ENCODE peak calls at places on chromosomes 11 and 22, in four cellular contexts. G, Z, N and A are unnamed samples.

GRCh38 chr11:103863497-103863896 is 172.9 kb upstream of the DDI1 start:
- DNase-seq in G (no peak), Z (no peak), N (no peak), A (no peak)

GRCh38 chr11:111531156-111531555 is 9.4 kb upstream of the LAYN start:
- DNase-seq in G (no peak), Z (no peak), N (no peak), A (no peak)

GRCh38 chr11:65922565-65922964 is 3.3 kb downstream of the DRAP1 start:
- DNase-seq in G (no peak), Z (no peak), N (no peak), A (no peak)

GRCh38 chr11:61349189-61349751 is 12.4 kb downstream of the CYB561A3 start:
- DNase-seq in G (no peak), Z (no peak), N (no peak), A (no peak)

GRCh38 chr11:41245184-41245583 is 214.3 kb downstream of the LRRC4C start:
- DNase-seq in G (no peak), Z (no peak), N (no peak), A (no peak)

GRCh38 chr11:111422494-111423249 is 43.6 kb upstream of the POU2AF1 start:
- DNase-seq in G (no peak), Z (peak), N (peak), A (peak)

GRCh38 chr11:2974272-2974671 is 17.9 kb downstream of the NAP1L4 start:
- DNase-seq in G (no peak), Z (no peak), N (no peak), A (no peak)

GRCh38 chr22:43777204-43777671 is 34.9 kb downstream of the EFCAB6 start:
- DNase-seq in G (no peak), Z (no peak), N (no peak), A (no peak)

GRCh38 chr11:60928563-60929001 is 4.3 kb downstream of the TMEM132A start:
- DNase-seq in G (no peak), Z (no peak), N (no peak), A (no peak)

GRCh38 chr11:45641961-45642360 is 23.5 kb downstream of the CHST1 start:
- DNase-seq in G (no peak), Z (no peak), N (no peak), A (no peak)

GRCh38 chr11:45647329-45647728 is 18.1 kb downstream of the CHST1 start:
- DNase-seq in G (no peak), Z (no peak), N (no peak), A (no peak)

GRCh38 chr11:45644981-45645889 is 20.2 kb downstream of the CHST1 start:
- DNase-seq in G (no peak), Z (no peak), N (no peak), A (no peak)

GRCh38 chr11:45646275-45646970 is 19.0 kb downstream of the CHST1 start:
- DNase-seq in G (peak), Z (no peak), N (no peak), A (no peak)

GRCh38 chr11:45643585-45643984 is 21.8 kb downstream of the CHST1 start:
- DNase-seq in G (no peak), Z (no peak), N (no peak), A (no peak)
- TF ChIP-seq SUZ12 in G (no peak), Z (no peak), N (no peak), A (no peak)

GRCh38 chr11:11724994-11725393 is 103.2 kb upstream of the GALNT18 start:
- DNase-seq in G (no peak), Z (no peak), N (no peak), A (no peak)
- TF ChIP-seq YY1 in G (no peak), Z (no peak), N (no peak), A (no peak)

GRCh38 chr22:48478124-48478523 is 1349.5 kb downstream of the BRD1 start:
- DNase-seq in G (no peak), Z (no peak), N (no peak), A (no peak)
- TF ChIP-seq SUZ12 in G (no peak), Z (no peak), N (no peak), A (no peak)

GRCh38 chr11:108606070-108606469 is 12.5 kb upstream of the EXPH5 start:
- DNase-seq in G (no peak), Z (no peak), N (no peak), A (no peak)

GRCh38 chr11:108609681-108610080 is 16.1 kb upstream of the EXPH5 start:
- DNase-seq in G (no peak), Z (no peak), N (no peak), A (no peak)

GRCh38 chr11:108614086-108614485 is 20.5 kb upstream of the EXPH5 start:
- DNase-seq in G (no peak), Z (no peak), N (no peak), A (no peak)

GRCh38 chr11:108606495-108607160 is 13.1 kb upstream of the EXPH5 start:
- DNase-seq in G (no peak), Z (no peak), N (no peak), A (no peak)

DNA sequence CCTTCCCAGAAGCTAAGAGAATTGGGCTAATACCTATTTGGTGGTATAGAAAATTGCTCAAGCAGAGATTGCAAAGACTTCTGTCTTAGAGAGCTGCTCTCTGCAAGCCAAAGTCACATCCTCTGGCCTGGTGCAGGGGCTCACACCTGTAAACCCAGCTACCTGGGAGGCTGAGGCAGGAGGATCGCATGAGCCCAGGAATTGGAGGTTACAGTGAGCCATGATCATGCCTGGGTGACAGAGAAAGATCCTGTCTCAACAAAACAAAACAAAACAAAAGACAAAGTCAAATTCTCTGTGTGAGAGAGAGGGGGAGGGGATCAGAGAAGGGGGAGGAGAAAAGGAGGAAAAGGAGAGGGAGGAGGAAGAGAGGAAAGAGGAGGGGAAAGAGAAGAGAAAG is 15.0 kb upstream of the EXPH5 start:
- DNase-seq in G (no peak), Z (no peak), N (no peak), A (no peak)
- TF ChIP-seq YY1 in G (no peak), Z (no peak), N (no peak), A (no peak)

DNA sequence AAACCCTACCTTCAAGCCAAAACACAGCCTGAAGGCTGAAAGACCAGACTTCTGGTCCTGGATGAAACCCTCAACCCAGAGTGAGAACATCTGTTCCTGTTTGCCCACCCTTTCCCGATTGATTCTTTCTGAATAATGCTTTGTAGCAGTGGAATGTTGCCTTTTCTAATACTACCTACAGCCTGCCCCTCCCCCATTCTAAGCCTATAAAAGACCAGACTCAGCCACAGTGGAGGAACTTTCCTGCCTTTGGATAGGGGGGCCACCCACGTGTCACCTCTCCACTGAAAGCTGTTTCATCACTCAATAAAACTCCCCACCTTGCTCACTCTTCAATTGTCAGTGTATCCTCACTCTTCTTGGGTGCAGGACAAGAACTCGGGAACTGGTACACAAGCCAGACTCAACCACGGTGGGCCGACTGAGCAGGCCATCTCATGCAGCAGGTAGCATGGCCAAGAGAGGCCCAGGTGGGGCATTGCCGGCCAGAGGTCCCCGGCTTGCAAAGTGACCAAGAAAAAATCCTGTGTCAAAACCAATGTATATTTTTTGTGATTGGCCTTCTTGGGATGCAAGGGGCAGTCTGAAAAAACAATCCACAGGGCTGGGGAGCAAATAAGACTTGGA is 6.6 kb upstream of the APOL6 start:
- DNase-seq in G (no peak), Z (no peak), N (no peak), A (no peak)
- TF ChIP-seq SUZ12 in G (no peak), Z (no peak), N (no peak), A (no peak)

GRCh38 chr22:37486224-37486845 is at the start of gene MFNG:
- DNase-seq in G (peak), Z (no peak), N (peak), A (peak)
- TF ChIP-seq YY1 in G (peak), Z (no peak), N (no peak), A (no peak)

GRCh38 chr11:79090191-79090590 is 350.6 kb downstream of the TENM4 start:
- DNase-seq in G (no peak), Z (no peak), N (no peak), A (no peak)

GRCh38 chr11:79088967-79089366 is 351.9 kb downstream of the TENM4 start:
- DNase-seq in G (no peak), Z (no peak), N (no peak), A (peak)

GRCh38 chr11:79087238-79087956 is 353.4 kb downstream of the TENM4 start:
- DNase-seq in G (no peak), Z (peak), N (peak), A (peak)

GRCh38 chr11:79086056-79086455 is 354.8 kb downstream of the TENM4 start:
- DNase-seq in G (no peak), Z (no peak), N (no peak), A (no peak)

GRCh38 chr11:79087957-79088318 is 352.9 kb downstream of the TENM4 start:
- DNase-seq in G (no peak), Z (no peak), N (no peak), A (no peak)
- TF ChIP-seq SUZ12 in G (no peak), Z (no peak), N (no peak), A (no peak)

GRCh38 chr11:80798189-80798588 is 1357.4 kb upstream of the TENM4 start:
- DNase-seq in G (no peak), Z (no peak), N (no peak), A (no peak)
- TF ChIP-seq YY1 in G (no peak), Z (no peak), N (no peak), A (no peak)

GRCh38 chr22:20663137-20663828 is 110.6 kb upstream of the SERPIND1 start:
- DNase-seq in G (no peak), Z (no peak), N (no peak), A (no peak)

GRCh38 chr22:20663941-20664593 is 109.8 kb upstream of the SERPIND1 start:
- DNase-seq in G (no peak), Z (no peak), N (no peak), A (no peak)

GRCh38 chr22:20671409-20672081 is 102.4 kb upstream of the SERPIND1 start:
- DNase-seq in G (no peak), Z (no peak), N (no peak), A (no peak)

GRCh38 chr22:20664594-20664959 is 109.3 kb upstream of the SERPIND1 start:
- DNase-seq in G (no peak), Z (no peak), N (no peak), A (no peak)

DNA sequence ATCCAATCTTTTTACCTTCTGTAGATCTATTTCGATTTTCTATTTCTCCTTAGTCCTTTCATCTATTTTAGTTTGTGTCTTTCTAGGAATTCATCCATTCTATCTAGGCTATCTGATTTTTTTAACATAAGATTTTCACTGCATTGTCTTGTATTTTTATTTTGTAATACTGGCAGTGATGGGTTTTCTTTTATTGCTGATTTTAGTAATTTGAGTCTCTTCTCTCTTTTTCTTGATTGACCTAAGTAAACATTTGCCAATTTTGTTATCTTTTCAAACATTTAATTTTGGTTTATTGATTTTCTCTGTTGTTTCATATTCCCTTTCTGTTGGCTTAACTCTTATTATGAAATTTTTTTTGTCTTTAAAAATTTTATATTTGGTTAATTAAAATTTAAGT is 107.4 kb upstream of the SERPIND1 start:
- DNase-seq in G (no peak), Z (no peak), N (no peak), A (no peak)
- TF ChIP-seq SUZ12 in G (no peak), Z (no peak), N (no peak), A (no peak)